ENCODE peak calls at places on chromosomes 13 and 19, in six cellular contexts. A is mesendoderm, Y is trophoblast cell, Q is neuronal stem cell, K is IMR-90, Z is H1. H is an unnamed sample.

GRCh38 chr19:13099073-13099999 is 3.3 kb downstream of the LYL1 start:
- DNase-seq in Q (no peak), Y (peak; percentile 37), K (no peak), Z (no peak), A (peak; percentile 68), H (peak; percentile 78)

GRCh38 chr19:57903298-57904174 is 12.9 kb downstream of the ZNF417 start:
- DNase-seq in Y (peak; percentile 82), Z (no peak), A (peak; percentile 52), Q (no peak), K (peak; percentile 53), H (no peak)

GRCh38 chr13:31385534-31385933 is 185.8 kb downstream of the B3GLCT start:
- DNase-seq in A (no peak), Q (no peak), Y (no peak), K (no peak), Z (no peak), H (no peak)

GRCh38 chr19:6020166-6020967 is 42.4 kb upstream of the RANBP3 start:
- DNase-seq in Q (no peak), Z (no peak), K (no peak), Y (no peak), A (no peak), H (no peak)

GRCh38 chr19:14112809-14113385 is 4.7 kb downstream of the PRKACA start:
- DNase-seq in Z (no peak), A (no peak), Q (no peak), K (no peak), Y (no peak), H (no peak)

GRCh38 chr19:58097783-58098681 is at the start of gene ZSCAN18:
- DNase-seq in Q (peak; percentile 100), K (peak; percentile 86), Y (peak; percentile 100), Z (peak; percentile 94), A (peak; percentile 99), H (peak; percentile 99)

GRCh38 chr13:107678075-107678689 is 537.2 kb downstream of the LIG4 start:
- DNase-seq in A (peak; percentile 29), Z (no peak), K (peak; percentile 53), Q (no peak), Y (no peak), H (no peak)

GRCh38 chr19:40255619-40256166 is 29.2 kb upstream of the CCNP start:
- DNase-seq in A (no peak), Q (no peak), Y (no peak), Z (no peak), K (no peak), H (no peak)

GRCh38 chr19:18772620-18773587 is 18.2 kb downstream of the COMP start:
- DNase-seq in Q (no peak), A (no peak), Z (no peak), Y (peak; percentile 17), K (no peak), H (no peak)

GRCh38 chr19:5850189-5850588 is 1.1 kb downstream of the FUT3 start:
- DNase-seq in Z (no peak), Q (no peak), Y (no peak), K (no peak), A (no peak), H (no peak)

GRCh38 chr13:40666058-40666904 is at the start of gene FOXO1:
- DNase-seq in Q (peak; percentile 79), A (peak; percentile 90), Y (peak; percentile 92), K (peak; percentile 74), Z (no peak), H (peak; percentile 86)
- H3K23ac ChIP-seq in Q (peak within 1 kb of the TSS; percentile 89), A (peak within 1 kb of the TSS; percentile 97), Y (peak within 1 kb of the TSS; percentile 44), K (no peak within 1 kb of the TSS), Z (no peak within 1 kb of the TSS), H (no peak within 1 kb of the TSS)

DNA sequence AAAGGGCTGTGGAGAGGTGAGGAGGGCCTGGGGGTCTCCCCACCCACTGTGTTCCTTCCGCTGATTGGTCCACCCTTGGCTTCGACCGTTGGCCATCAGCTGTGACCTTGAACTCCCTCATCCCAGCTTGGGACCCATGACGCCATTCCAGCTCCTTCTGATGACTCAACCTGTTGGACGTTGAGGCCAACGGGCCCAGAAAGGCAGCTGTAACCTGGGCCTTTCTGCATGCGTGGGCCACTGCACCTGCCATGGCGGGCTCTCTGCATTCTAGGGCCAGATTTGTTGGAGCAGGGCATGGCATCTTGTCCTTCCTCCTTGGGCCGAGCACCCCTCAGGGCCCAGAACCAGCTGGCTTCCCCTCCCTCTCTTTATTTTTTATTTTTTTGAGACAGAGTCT is 30.2 kb downstream of the PEX11G start:
- DNase-seq in A (no peak), Y (no peak), K (no peak), Q (no peak), Z (no peak), H (no peak)
- H3K23ac ChIP-seq in A (no peak overlapping the region), Y (no peak overlapping the region), K (no peak overlapping the region), Q (no peak overlapping the region), Z (no peak overlapping the region), H (no peak overlapping the region)

GRCh38 chr19:35267818-35268545 is 780 bp upstream of the USF2 start:
- DNase-seq in Q (peak; percentile 56), A (peak; percentile 68), Z (no peak), K (peak; percentile 67), Y (peak; percentile 82), H (peak; percentile 61)
- H3K23ac ChIP-seq in Q (peak overlapping the region; percentile 97), A (no peak overlapping the region), Z (no peak overlapping the region), K (peak overlapping the region; percentile 83), Y (no peak overlapping the region), H (no peak overlapping the region)

GRCh38 chr19:16076958-16077611 is 790 bp downstream of the TPM4 start:
- DNase-seq in Y (peak; percentile 60), A (peak; percentile 48), Q (no peak), Z (no peak), K (no peak), H (no peak)
- H3K23ac ChIP-seq in Y (no peak overlapping the region), A (no peak overlapping the region), Q (peak overlapping the region; percentile 1), Z (no peak overlapping the region), K (peak overlapping the region; percentile 99), H (no peak overlapping the region)

GRCh38 chr19:2164020-2164988 is 571 bp downstream of the DOT1L start:
- DNase-seq in Q (no peak), K (no peak), Z (no peak), A (peak; percentile 34), Y (peak; percentile 37), H (no peak)
- H3K23ac ChIP-seq in Q (peak overlapping the region; percentile 91), K (peak overlapping the region; percentile 89), Z (no peak overlapping the region), A (peak overlapping the region; percentile 80), Y (no peak overlapping the region), H (no peak overlapping the region)

GRCh38 chr19:56476671-56477428 is at the start of gene ZNF667:
- DNase-seq in Q (peak; percentile 14), Z (no peak), K (peak; percentile 59), Y (peak; percentile 25), A (peak; percentile 52), H (no peak)
- H3K23ac ChIP-seq in Q (peak within 1 kb of the TSS; percentile 98), Z (no peak within 1 kb of the TSS), K (peak within 1 kb of the TSS; percentile 44), Y (no peak within 1 kb of the TSS), A (no peak within 1 kb of the TSS), H (no peak within 1 kb of the TSS)

DNA sequence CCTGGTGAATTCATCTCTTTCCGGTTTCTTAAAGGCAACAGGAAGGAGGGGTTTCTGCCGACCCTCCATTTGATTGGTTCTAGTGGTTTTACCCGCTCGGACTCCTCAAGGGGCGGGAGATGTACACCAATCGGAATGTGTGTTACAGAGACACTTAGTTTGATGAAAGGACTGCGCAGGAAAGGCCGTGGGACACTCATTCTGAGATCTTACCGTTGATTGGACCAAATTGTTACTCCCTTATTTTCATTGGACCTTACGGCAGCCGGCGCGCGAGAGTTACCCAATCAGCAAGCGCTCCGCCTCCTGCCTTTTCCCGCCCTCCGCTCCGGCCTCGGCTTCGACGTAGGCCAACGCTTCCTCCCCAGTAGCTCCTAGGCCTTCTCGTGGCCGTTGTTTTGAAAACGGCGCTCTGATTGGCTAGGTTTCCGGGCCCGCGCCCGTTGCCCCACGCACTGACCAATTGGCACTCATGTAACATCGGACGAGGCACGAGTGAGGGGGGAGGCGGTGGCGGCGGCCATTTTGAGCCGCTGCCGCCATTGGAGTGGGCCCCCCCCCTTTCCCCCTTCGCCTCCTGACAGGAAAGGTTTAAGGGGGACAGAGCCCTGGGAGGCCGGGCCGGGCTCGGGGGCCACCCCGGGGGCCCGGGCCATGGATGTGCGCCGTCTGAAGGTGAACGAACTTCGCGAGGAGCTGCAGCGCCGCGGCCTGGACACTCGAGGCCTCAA is at the start of gene HNRNPUL1:
- DNase-seq in Z (peak; percentile 100), K (peak; percentile 100), A (peak; percentile 100), Y (peak; percentile 100), Q (peak; percentile 100), H (peak; percentile 99)
- H3K23ac ChIP-seq in Z (peak within 1 kb of the TSS; percentile 27), K (peak within 1 kb of the TSS; percentile 76), A (peak within 1 kb of the TSS; percentile 1), Y (no peak within 1 kb of the TSS), Q (peak within 1 kb of the TSS; percentile 89), H (no peak within 1 kb of the TSS)

GRCh38 chr19:10625003-10625761 is at the start of gene SLC44A2:
- DNase-seq in K (peak; percentile 35), Y (peak; percentile 91), A (peak; percentile 82), Q (peak; percentile 66), Z (no peak), H (peak; percentile 87)
- H3K23ac ChIP-seq in K (peak within 1 kb of the TSS; percentile 90), Y (no peak within 1 kb of the TSS), A (peak within 1 kb of the TSS; percentile 80), Q (peak within 1 kb of the TSS; percentile 93), Z (peak within 1 kb of the TSS; percentile 99), H (no peak within 1 kb of the TSS)

GRCh38 chr13:21171420-21171819 is 4.9 kb downstream of the SKA3 start:
- DNase-seq in Y (no peak), Z (no peak), A (no peak), Q (no peak), K (no peak), H (no peak)

GRCh38 chr13:21181671-21182070 is 5.2 kb downstream of the MRPL57 start:
- DNase-seq in Q (no peak), Z (no peak), K (no peak), Y (no peak), A (no peak), H (no peak)

GRCh38 chr13:21176982-21177284 is 475 bp downstream of the MRPL57 start:
- DNase-seq in A (no peak), Z (no peak), K (no peak), Q (no peak), Y (no peak), H (no peak)

GRCh38 chr13:21175656-21176194 is 627 bp downstream of the SKA3 start:
- DNase-seq in Y (peak; percentile 53), Q (no peak), Z (no peak), A (peak; percentile 16), K (peak; percentile 28), H (no peak)

GRCh38 chr13:21176195-21176981 is at the start of the genes MRPL57 and SKA3:
- DNase-seq in Y (peak; percentile 99), A (peak; percentile 98), Q (peak; percentile 95), K (peak; percentile 91), Z (peak; percentile 95), H (peak; percentile 97)
- H3K23ac ChIP-seq in Y (no peak within 1 kb of the TSS), A (peak within 1 kb of the TSS; percentile 95), Q (peak within 1 kb of the TSS; percentile 94), K (peak within 1 kb of the TSS; percentile 98), Z (no peak within 1 kb of the TSS), H (no peak within 1 kb of the TSS)

H was measured in H9.